ENCODE peak calls at places on chromosomes 7 and 10, in seven cellular contexts. H, V, R, E, F, I and L are unnamed samples.

GRCh38 chr7:155217629-155218028 is 80.0 kb upstream of the INSIG1 start:
- DNase-seq in H (no peak), V (no peak), R (no peak), E (no peak), F (no peak), I (no peak), L (no peak)

GRCh38 chr7:80106498-80107113 is 28.0 kb upstream of the GNAI1 start:
- DNase-seq in H (peak), V (no peak), R (no peak), E (no peak), F (peak), I (no peak), L (no peak)

GRCh38 chr10:12975266-12975665 is 26.2 kb downstream of the CCDC3 start:
- DNase-seq in H (peak), V (peak), R (no peak), E (no peak), F (no peak), I (no peak), L (no peak)

GRCh38 chr7:11486271-11486670 is 345.7 kb downstream of the THSD7A start:
- DNase-seq in H (no peak), V (no peak), R (no peak), E (no peak), F (no peak), I (no peak), L (no peak)

GRCh38 chr7:14836571-14837189 is 65.9 kb downstream of the DGKB start:
- DNase-seq in H (peak), V (no peak), R (peak), E (peak), F (peak), I (peak), L (peak)

GRCh38 chr10:80144302-80145131 is 12.0 kb downstream of the PLAC9 start:
- DNase-seq in H (no peak), V (peak), R (peak), E (no peak), F (no peak), I (no peak), L (no peak)

GRCh38 chr10:31096161-31096560 is 64.5 kb upstream of the ZNF438 start:
- DNase-seq in H (no peak), V (no peak), R (no peak), E (no peak), F (no peak), I (peak), L (no peak)

GRCh38 chr10:124217906-124218769 is 124.7 kb upstream of the CHST15 start:
- DNase-seq in H (peak), V (no peak), R (peak), E (no peak), F (no peak), I (peak), L (no peak)

GRCh38 chr7:54831046-54831643 is 72.1 kb upstream of the SEC61G start:
- DNase-seq in H (peak), V (peak), R (no peak), E (peak), F (peak), I (no peak), L (no peak)

GRCh38 chr7:152664636-152665035 is 11.3 kb downstream of the XRCC2 start:
- DNase-seq in H (no peak), V (peak), R (no peak), E (no peak), F (no peak), I (no peak), L (no peak)

GRCh38 chr10:28463676-28464395 is 69.1 kb upstream of the WAC start:
- DNase-seq in H (no peak), V (no peak), R (no peak), E (no peak), F (no peak), I (peak), L (no peak)

GRCh38 chr10:99532687-99533495 is at the start of gene NKX2-3:
- DNase-seq in H (peak), V (no peak), R (peak), E (peak), F (peak), I (peak), L (no peak)

GRCh38 chr7:24113506-24113905 is 170.5 kb upstream of the NPY start:
- DNase-seq in H (no peak), V (no peak), R (no peak), E (no peak), F (no peak), I (no peak), L (no peak)

GRCh38 chr7:87129836-87130235 is 22.4 kb upstream of the DMTF1 start:
- DNase-seq in H (peak), V (no peak), R (no peak), E (no peak), F (no peak), I (no peak), L (no peak)

GRCh38 chr10:43299579-43299978 is 32.7 kb upstream of the RASGEF1A start:
- DNase-seq in H (no peak), V (no peak), R (no peak), E (no peak), F (no peak), I (no peak), L (no peak)

GRCh38 chr7:122038904-122039303 is 105.1 kb downstream of the AASS start:
- DNase-seq in H (no peak), V (no peak), R (no peak), E (peak), F (no peak), I (no peak), L (no peak)

GRCh38 chr7:95501261-95501816 is 15.6 kb downstream of the ASB4 start:
- DNase-seq in H (no peak), V (no peak), R (no peak), E (no peak), F (peak), I (no peak), L (no peak)

GRCh38 chr10:60611291-60611747 is 167.0 kb upstream of the CDK1 start:
- DNase-seq in H (peak), V (peak), R (peak), E (peak), F (peak), I (no peak), L (no peak)

GRCh38 chr10:30782543-30783461 is 153.2 kb upstream of the LYZL2 start:
- DNase-seq in H (peak), V (peak), R (no peak), E (peak), F (peak), I (no peak), L (no peak)

GRCh38 chr7:119105381-119105780 is 880.9 kb downstream of the ANKRD7 start:
- DNase-seq in H (peak), V (peak), R (no peak), E (no peak), F (no peak), I (no peak), L (no peak)

GRCh38 chr7:98241674-98242241 is 10.3 kb downstream of the TECPR1 start:
- DNase-seq in H (no peak), V (no peak), R (no peak), E (no peak), F (no peak), I (no peak), L (no peak)

GRCh38 chr10:77576007-77576367 is 61.6 kb downstream of the KCNMA1 start:
- DNase-seq in H (no peak), V (no peak), R (no peak), E (no peak), F (no peak), I (no peak), L (no peak)

GRCh38 chr7:112149734-112150133 is 56.5 kb downstream of the DOCK4 start:
- DNase-seq in H (no peak), V (no peak), R (no peak), E (no peak), F (no peak), I (no peak), L (no peak)

GRCh38 chr10:129501652-129502436 is 34.8 kb downstream of the MGMT start:
- DNase-seq in H (no peak), V (no peak), R (no peak), E (no peak), F (no peak), I (no peak), L (no peak)

GRCh38 chr7:40566879-40567278 is 432.1 kb downstream of the SUGCT start:
- DNase-seq in H (no peak), V (no peak), R (no peak), E (no peak), F (no peak), I (no peak), L (no peak)

GRCh38 chr10:96501985-96502384 is 11.7 kb downstream of the TLL2 start:
- DNase-seq in H (no peak), V (peak), R (no peak), E (no peak), F (no peak), I (no peak), L (no peak)

GRCh38 chr10:44376504-44377099 is 8.3 kb downstream of the CXCL12 start:
- DNase-seq in H (no peak), V (no peak), R (no peak), E (no peak), F (no peak), I (no peak), L (no peak)

GRCh38 chr10:67780759-67781538 is 57.0 kb downstream of the DNAJC12 start:
- DNase-seq in H (no peak), V (no peak), R (no peak), E (no peak), F (no peak), I (peak), L (no peak)

GRCh38 chr7:5671053-5671452 is 110.4 kb downstream of the RNF216 start:
- DNase-seq in H (no peak), V (no peak), R (no peak), E (no peak), F (no peak), I (no peak), L (no peak)

GRCh38 chr10:110498982-110499795 is 1.5 kb downstream of the DUSP5 start:
- DNase-seq in H (peak), V (peak), R (peak), E (peak), F (peak), I (peak), L (no peak)

GRCh38 chr10:46524471-46525176 is 31.8 kb downstream of the GPRIN2 start:
- DNase-seq in H (peak), V (peak), R (no peak), E (peak), F (peak), I (no peak), L (no peak)

GRCh38 chr7:5284304-5285281 is 1.9 kb downstream of the SLC29A4 start:
- DNase-seq in H (peak), V (peak), R (peak), E (no peak), F (peak), I (peak), L (no peak)

GRCh38 chr7:105776068-105776790 is 100.2 kb downstream of the ATXN7L1 start:
- DNase-seq in H (peak), V (peak), R (peak), E (peak), F (peak), I (peak), L (no peak)

GRCh38 chr10:62860946-62861345 is 44.8 kb upstream of the EGR2 start:
- DNase-seq in H (no peak), V (no peak), R (no peak), E (no peak), F (no peak), I (no peak), L (no peak)

GRCh38 chr7:158695726-158696452 is 8.7 kb downstream of the NCAPG2 start:
- DNase-seq in H (peak), V (peak), R (peak), E (peak), F (peak), I (no peak), L (no peak)

GRCh38 chr10:126350216-126350992 is 37.9 kb downstream of the ADAM12 start:
- DNase-seq in H (peak), V (peak), R (no peak), E (peak), F (peak), I (no peak), L (no peak)

GRCh38 chr10:72540193-72540807 is 85.6 kb downstream of the MICU1 start:
- DNase-seq in H (no peak), V (no peak), R (no peak), E (no peak), F (no peak), I (no peak), L (no peak)

GRCh38 chr10:4034907-4035581 is 250.0 kb upstream of the KLF6 start:
- DNase-seq in H (no peak), V (peak), R (no peak), E (peak), F (peak), I (no peak), L (no peak)

GRCh38 chr7:1749351-1749863 is 79.3 kb downstream of the ELFN1 start:
- DNase-seq in H (no peak), V (no peak), R (no peak), E (no peak), F (no peak), I (no peak), L (no peak)

GRCh38 chr7:1748076-1748750 is 78.1 kb downstream of the ELFN1 start:
- DNase-seq in H (no peak), V (no peak), R (no peak), E (no peak), F (no peak), I (no peak), L (no peak)

GRCh38 chr7:1748774-1749173 is 78.7 kb downstream of the ELFN1 start:
- DNase-seq in H (no peak), V (no peak), R (no peak), E (no peak), F (no peak), I (no peak), L (no peak)

GRCh38 chr7:1750541-1751021 is 80.5 kb downstream of the ELFN1 start:
- DNase-seq in H (no peak), V (no peak), R (no peak), E (no peak), F (no peak), I (no peak), L (no peak)

DNA sequence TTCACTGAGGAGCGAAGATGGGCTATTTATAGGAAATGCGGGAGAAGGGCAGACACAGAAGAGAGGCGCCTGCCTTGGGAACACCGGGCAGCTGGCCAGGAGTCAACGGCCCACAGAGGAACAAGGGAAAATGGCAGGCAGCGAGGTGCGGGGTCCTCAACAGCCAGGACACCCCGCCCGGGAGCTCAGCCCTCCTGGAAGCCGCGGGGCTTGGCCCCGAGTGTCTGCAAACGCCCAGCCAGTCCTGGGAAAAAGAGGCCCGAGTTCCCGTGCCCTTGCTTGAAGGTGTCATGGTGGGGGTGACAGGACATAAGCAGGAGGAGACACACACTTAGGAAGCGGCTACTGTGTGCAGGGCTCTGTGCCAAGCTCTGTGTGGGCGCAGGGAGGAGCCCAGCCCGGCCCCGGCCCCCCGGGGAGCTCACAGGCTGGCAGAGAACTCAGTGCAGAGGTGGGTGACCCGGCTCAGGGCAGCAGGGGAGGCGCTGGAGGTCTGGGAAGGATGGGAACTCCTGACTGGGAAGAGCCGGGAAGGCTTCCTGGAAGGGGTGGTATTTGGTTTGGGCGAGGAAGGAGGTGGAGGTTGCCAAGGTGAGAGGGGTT is 79.9 kb downstream of the ELFN1 start:
- DNase-seq in H (no peak), V (no peak), R (no peak), E (no peak), F (no peak), I (no peak), L (no peak)
- H3K18ac ChIP-seq in H (no peak), V (no peak), R (no peak), E (no peak), F (no peak), I (no peak), L (peak)

GRCh38 chr10:35178305-35178704 is 51.7 kb downstream of the CREM start:
- DNase-seq in H (peak), V (no peak), R (no peak), E (no peak), F (no peak), I (no peak), L (no peak)
- H3K4ac ChIP-seq in H (no peak), V (no peak), R (no peak), E (no peak), F (no peak), I (no peak), L (no peak)

GRCh38 chr7:114590298-114590697 is 175.7 kb downstream of the FOXP2 start:
- DNase-seq in H (peak), V (no peak), R (no peak), E (no peak), F (no peak), I (no peak), L (peak)

DNA sequence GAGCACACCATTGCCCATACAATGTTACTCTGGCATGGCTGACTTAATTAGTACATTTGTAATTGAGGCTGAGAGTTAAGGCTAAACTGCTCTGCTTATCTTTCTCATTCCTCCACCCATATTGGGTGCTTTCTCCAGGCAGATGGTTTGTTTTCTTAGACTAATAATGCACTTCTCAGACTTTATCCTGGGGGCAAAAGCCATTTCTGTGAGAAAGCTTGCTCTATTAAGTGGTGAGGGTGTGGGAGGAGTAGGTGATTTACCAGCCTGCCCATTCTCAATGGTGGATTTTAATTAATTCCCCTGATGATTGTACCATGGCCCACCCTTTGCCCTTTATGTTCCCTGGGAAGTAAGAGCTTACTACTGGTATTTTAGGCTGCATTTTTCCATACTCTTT is 174.8 kb downstream of the FOXP2 start:
- DNase-seq in H (no peak), V (no peak), R (no peak), E (no peak), F (no peak), I (no peak), L (peak)
- H3K18ac ChIP-seq in H (no peak), V (no peak), R (no peak), E (no peak), F (no peak), I (no peak), L (no peak)

DNA sequence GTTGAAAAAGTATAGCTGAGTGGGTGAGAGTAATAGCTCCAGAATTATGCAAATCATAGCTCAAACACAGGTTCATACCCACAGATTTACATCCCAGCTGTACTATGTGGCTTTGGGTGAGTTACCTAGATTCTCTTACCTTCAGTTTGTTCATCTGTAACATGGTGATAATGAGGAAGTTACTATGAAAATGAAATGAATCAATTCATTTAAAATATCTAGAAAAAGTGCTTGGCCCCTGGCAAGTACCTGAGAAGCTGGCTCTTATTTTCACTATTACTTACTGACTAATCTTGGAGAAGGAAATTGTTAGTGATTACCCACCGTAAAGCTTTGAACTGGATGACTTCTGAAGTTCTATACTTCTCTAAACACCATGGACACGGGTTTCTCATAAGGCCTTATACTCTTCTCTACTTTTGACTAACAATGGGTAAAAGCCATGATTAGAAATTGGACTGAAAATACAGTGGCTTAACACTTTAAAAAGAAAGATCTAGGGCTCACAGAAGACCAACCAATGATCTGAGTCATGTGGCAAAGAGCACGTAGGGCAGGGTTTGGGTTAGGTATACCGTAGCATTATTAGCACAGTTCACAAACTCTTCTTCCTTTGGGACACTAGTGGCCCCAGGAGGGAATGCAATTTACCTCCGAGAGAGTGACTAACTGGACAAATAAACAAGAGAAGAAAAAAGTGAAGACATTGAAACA is 149.2 kb downstream of the PLPP4 start:
- DNase-seq in H (no peak), V (no peak), R (no peak), E (no peak), F (no peak), I (no peak), L (no peak)
- H3K4ac ChIP-seq in H (no peak), V (no peak), R (no peak), E (no peak), F (no peak), I (no peak), L (no peak)

DNA sequence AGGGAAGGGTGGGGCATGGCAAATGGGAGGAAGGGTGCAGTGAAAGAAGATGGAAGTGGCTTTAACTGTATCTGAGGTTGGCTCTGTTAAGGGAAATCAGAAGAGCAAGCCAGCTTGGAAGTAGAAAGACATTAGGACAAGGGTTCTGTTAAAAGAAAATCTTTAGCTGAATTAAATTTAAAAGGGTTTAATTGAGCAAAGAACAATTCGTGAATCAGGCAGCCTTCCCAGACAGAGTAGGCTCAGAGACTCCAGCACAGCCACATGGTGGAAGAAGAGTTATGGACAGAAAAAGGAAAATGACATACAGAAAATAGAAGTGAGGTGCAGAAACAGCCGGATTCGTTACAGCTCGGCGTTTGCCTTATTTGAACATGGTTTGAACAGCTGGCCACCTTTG is 42.0 kb downstream of the FAM13C start:
- DNase-seq in H (no peak), V (no peak), R (no peak), E (no peak), F (no peak), I (no peak), L (no peak)
- H3K18ac ChIP-seq in H (no peak), V (no peak), R (no peak), E (no peak), F (no peak), I (no peak), L (no peak)

GRCh38 chr10:108812906-108813305 is 1110.4 kb downstream of the XPNPEP1 start:
- DNase-seq in H (no peak), V (no peak), R (no peak), E (no peak), F (no peak), I (no peak), L (no peak)
- H3K4ac ChIP-seq in H (no peak), V (no peak), R (no peak), E (no peak), F (no peak), I (no peak), L (no peak)

GRCh38 chr7:141712603-141713262 is 4.6 kb downstream of the WEE2 start:
- DNase-seq in H (no peak), V (no peak), R (no peak), E (no peak), F (no peak), I (no peak), L (no peak)
- H3K18ac ChIP-seq in H (no peak), V (no peak), R (no peak), E (no peak), F (no peak), I (no peak), L (no peak)

DNA sequence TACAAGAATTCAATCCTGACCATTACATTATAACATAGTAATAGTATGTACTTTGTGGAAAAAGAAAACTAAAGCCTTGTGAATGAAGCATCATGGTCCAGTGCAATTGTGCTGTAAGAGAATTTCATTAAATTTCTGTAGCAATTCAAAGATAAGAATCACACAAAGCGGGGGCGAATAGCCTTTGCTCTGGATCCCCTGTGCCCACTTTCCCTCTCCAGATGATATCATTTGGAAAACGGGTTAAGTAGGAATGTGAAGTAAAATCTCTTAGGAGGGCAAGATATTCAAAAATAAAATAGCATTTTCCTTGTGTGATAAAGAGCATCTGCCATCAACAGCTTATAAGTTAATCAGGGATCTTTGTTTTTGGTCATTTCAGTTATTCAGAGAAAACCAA is 177.1 kb downstream of the CHRM2 start:
- DNase-seq in H (no peak), V (no peak), R (no peak), E (no peak), F (no peak), I (no peak), L (no peak)
- H3K4ac ChIP-seq in H (no peak), V (no peak), R (no peak), E (no peak), F (no peak), I (no peak), L (no peak)